ENCODE peak calls at places on chromosomes 12 and 14, in five cellular contexts. X, P, B, K and E are unnamed samples.

GRCh38 chr12:16606201-16606849 is 363 bp upstream of the LMO3 start:
- DNase-seq in X (no peak), P (peak; percentile 58), B (no peak), K (no peak), E (no peak)

GRCh38 chr12:113227169-113227568 is 5.9 kb downstream of the TPCN1 start:
- DNase-seq in X (no peak), P (no peak), B (no peak), K (no peak), E (no peak)

GRCh38 chr12:110176745-110177144 is 52.6 kb downstream of the IFT81 start:
- DNase-seq in X (no peak), P (no peak), B (no peak), K (no peak), E (no peak)

GRCh38 chr14:104876251-104876699 is 11.2 kb downstream of the CEP170B start:
- DNase-seq in X (peak; percentile 30), P (peak; percentile 40), B (peak; percentile 40), K (no peak), E (no peak)

GRCh38 chr14:20548414-20549158 is 12.3 kb downstream of the RNASE9 start:
- DNase-seq in X (no peak), P (no peak), B (no peak), K (no peak), E (no peak)

GRCh38 chr12:57146092-57146491 is 1.3 kb downstream of the LRP1-AS start:
- DNase-seq in X (no peak), P (no peak), B (no peak), K (no peak), E (no peak)

GRCh38 chr14:99572173-99572999 is 31.6 kb downstream of the CCDC85C start:
- DNase-seq in X (no peak), P (no peak), B (no peak), K (no peak), E (no peak)

GRCh38 chr14:94649543-94650443 is 37.6 kb downstream of the SERPINA3 start:
- DNase-seq in X (no peak), P (no peak), B (no peak), K (no peak), E (no peak)

GRCh38 chr12:50545783-50546182 is 41.0 kb downstream of the DIP2B start:
- DNase-seq in X (no peak), P (no peak), B (no peak), K (no peak), E (no peak)

GRCh38 chr14:74804219-74804825 is 41.2 kb downstream of the YLPM1 start:
- DNase-seq in X (no peak), P (peak; percentile 11), B (peak; percentile 48), K (no peak), E (no peak)